ENCODE peak calls at places on chromosomes 4 and X, in four cellular contexts. K is hepatocyte; E is stimulated activated CD8-positive, alpha-beta memory T cell treated with anti-CD3 and anti-CD28 coated beads, Interleukin-15, amount 100 ng/mL, for 24 hours; J is stimulated activated CD4-positive, alpha-beta T cell treated with anti-CD3 and anti-CD28 coated beads, Interleukin-1b, Interleukin-23, amount 100 ng/mL, for 24 hours. R is an unnamed sample.

GRCh38 chrX:19725545-19726102 is 161.8 kb downstream of the SH3KBP1 start:
- DNase-seq in K (no peak), J (no peak), E (no peak), R (no peak)

GRCh38 chrX:72392816-72393800 is 87.4 kb upstream of the CITED1 start:
- DNase-seq in J (no peak), E (no peak), K (no peak), R (no peak)

GRCh38 chr4:13559414-13559813 is 15.1 kb upstream of the NKX3-2 start:
- DNase-seq in E (no peak), K (no peak), J (no peak), R (no peak)

GRCh38 chrX:153968754-153969124 is 2.9 kb downstream of the HCFC1 start:
- DNase-seq in J (no peak), E (no peak), K (no peak), R (no peak)

GRCh38 chr4:14888790-14889189 is 113.5 kb upstream of the CPEB2 start:
- DNase-seq in E (no peak), J (no peak), K (no peak), R (no peak)

GRCh38 chr4:10204401-10205058 is 87.9 kb upstream of the WDR1 start:
- DNase-seq in K (no peak), J (no peak), E (no peak), R (no peak)

GRCh38 chrX:154738013-154738738 is 12.7 kb downstream of the GAB3 start:
- DNase-seq in K (no peak), E (no peak), J (no peak), R (no peak)

GRCh38 chr4:84647307-84647884 is 64.5 kb downstream of the CDS1 start:
- DNase-seq in J (no peak), K (no peak), E (no peak), R (no peak)

GRCh38 chr4:137370206-137370633 is 162.1 kb downstream of the PCDH18 start:
- DNase-seq in J (no peak), E (no peak), K (peak; percentile 23), R (no peak)

GRCh38 chr4:176611954-176612353 is 180.8 kb downstream of the VEGFC start:
- DNase-seq in K (no peak), J (no peak), E (no peak), R (no peak)

GRCh38 chr4:171646984-171647383 is 166.2 kb upstream of the GALNTL6 start:
- DNase-seq in K (no peak), J (no peak), E (no peak), R (no peak)

GRCh38 chr4:106809083-106809482 is 227.0 kb downstream of the DKK2 start:
- DNase-seq in K (peak; percentile 49), J (no peak), E (no peak), R (no peak)

GRCh38 chrX:149851864-149852263 is 29.1 kb upstream of the MAGEA8 start:
- DNase-seq in E (no peak), K (no peak), J (no peak), R (no peak)

GRCh38 chrX:71667328-71668247 is at the start of gene LOC101059915:
- DNase-seq in K (no peak), J (no peak), E (no peak), R (no peak)

GRCh38 chrX:479273-479981 is 92.7 kb upstream of the PPP2R3B start:
- DNase-seq in J (no peak), E (no peak), K (no peak), R (no peak)

GRCh38 chrX:38175140-38175539 is 45.5 kb downstream of the SRPX start:
- DNase-seq in K (peak; percentile 53), J (no peak), E (no peak), R (peak; percentile 23)

GRCh38 chr4:25843340-25844097 is 19.3 kb downstream of the SEL1L3 start:
- DNase-seq in K (no peak), J (no peak), E (no peak), R (no peak)

GRCh38 chr4:73917081-73917501 is 47.9 kb downstream of the CXCL1 start:
- DNase-seq in E (no peak), J (no peak), K (peak; percentile 25), R (no peak)

GRCh38 chr4:155818639-155819038 is 47.4 kb downstream of the ASIC5 start:
- DNase-seq in J (no peak), E (no peak), K (no peak), R (no peak)